ENCODE peak calls at places on chromosomes 13 and 19, in eight cellular contexts. Z is H1, V is K562, U is SK-N-MC, N is SK-N-SH, W is HCT116, G is GM12878, I is HepG2. T is an unnamed sample.

GRCh38 chr19:46955114-46955812 is 64.4 kb upstream of the NPAS1 start:
- DNase-seq in Z (no peak), V (peak; percentile 58), U (peak; percentile 37), N (no peak), W (no peak), G (no peak), I (peak; percentile 27), T (peak; percentile 75)

GRCh38 chr19:23799321-23799720 is 40.6 kb upstream of the ZNF681 start:
- DNase-seq in Z (no peak), V (no peak), U (no peak), N (no peak), W (no peak), G (peak; percentile 5), I (no peak), T (no peak)

GRCh38 chr19:30518965-30519606 is 146.9 kb downstream of the ZNF536 start:
- DNase-seq in Z (no peak), V (no peak), U (no peak), N (no peak), W (no peak), G (no peak), I (no peak), T (no peak)

GRCh38 chr13:68940049-68940448 is 1167.6 kb upstream of the ATXN8OS start:
- DNase-seq in Z (no peak), V (no peak), U (no peak), N (no peak), W (no peak), G (no peak), I (no peak), T (no peak)

GRCh38 chr19:37954421-37954874 is 47.4 kb downstream of the SIPA1L3 start:
- DNase-seq in Z (no peak), V (no peak), U (no peak), N (no peak), W (no peak), G (no peak), I (no peak), T (no peak)

GRCh38 chr19:10209305-10209704 is 14.6 kb upstream of the DNMT1 start:
- DNase-seq in Z (no peak), V (no peak), U (no peak), N (no peak), W (no peak), G (no peak), I (no peak), T (no peak)

GRCh38 chr13:44474122-44474910 is 100.7 kb downstream of the SERP2 start:
- DNase-seq in Z (no peak), V (no peak), U (no peak), N (no peak), W (peak; percentile 75), G (no peak), I (peak; percentile 3), T (peak; percentile 24)

GRCh38 chr19:45817725-45818301 is 2.7 kb upstream of the RSPH6A start:
- DNase-seq in Z (no peak), V (no peak), U (no peak), N (peak; percentile 58), W (no peak), G (no peak), I (no peak), T (no peak)

GRCh38 chr13:27621366-27622101 is at the start of gene POLR1D:
- DNase-seq in Z (peak; percentile 63), V (peak; percentile 84), U (no peak), N (peak; percentile 91), W (peak; percentile 77), G (peak; percentile 41), I (peak; percentile 77), T (peak; percentile 71)

GRCh38 chr19:39416626-39417120 is 4.2 kb downstream of the PLEKHG2 start:
- DNase-seq in Z (no peak), V (no peak), U (no peak), N (no peak), W (no peak), G (no peak), I (no peak), T (no peak)

GRCh38 chr13:82477436-82477835 is 1404.8 kb downstream of the SLITRK1 start:
- DNase-seq in Z (no peak), V (no peak), U (no peak), N (no peak), W (no peak), G (no peak), I (no peak), T (no peak)

GRCh38 chr13:75872970-75873369 is 236.8 kb downstream of the LMO7 start:
- DNase-seq in Z (no peak), V (no peak), U (no peak), N (no peak), W (no peak), G (no peak), I (no peak), T (no peak)

GRCh38 chr13:75871059-75871458 is 234.9 kb downstream of the LMO7 start:
- DNase-seq in Z (no peak), V (no peak), U (no peak), N (no peak), W (no peak), G (no peak), I (no peak), T (no peak)

GRCh38 chr13:75869981-75870380 is 233.9 kb downstream of the LMO7 start:
- DNase-seq in Z (no peak), V (no peak), U (no peak), N (no peak), W (no peak), G (no peak), I (no peak), T (no peak)

GRCh38 chr13:75867718-75868117 is 231.6 kb downstream of the LMO7 start:
- DNase-seq in Z (no peak), V (no peak), U (no peak), N (no peak), W (no peak), G (no peak), I (no peak), T (no peak)

GRCh38 chr13:75870397-75870801 is 234.3 kb downstream of the LMO7 start:
- DNase-seq in Z (no peak), V (peak; percentile 12), U (no peak), N (peak; percentile 46), W (no peak), G (no peak), I (no peak), T (peak; percentile 36)
- H3K4me3 ChIP-seq in Z (no peak overlapping the region), V (no peak overlapping the region), U (peak overlapping the region; percentile 74), N (peak overlapping the region; percentile 48), W (no peak overlapping the region), G (no peak overlapping the region), I (peak overlapping the region; percentile 66), T (peak overlapping the region; percentile 28)

GRCh38 chr13:52837850-52838249 is 10.6 kb downstream of the PCDH8 start:
- DNase-seq in Z (no peak), V (no peak), U (no peak), N (no peak), W (no peak), G (no peak), I (no peak), T (no peak)

GRCh38 chr13:52832268-52832667 is 16.2 kb downstream of the PCDH8 start:
- DNase-seq in Z (no peak), V (no peak), U (no peak), N (no peak), W (no peak), G (no peak), I (no peak), T (no peak)

GRCh38 chr13:52830946-52831345 is 17.5 kb downstream of the PCDH8 start:
- DNase-seq in Z (no peak), V (no peak), U (no peak), N (no peak), W (no peak), G (no peak), I (no peak), T (no peak)

GRCh38 chr13:52835071-52835793 is 13.2 kb downstream of the PCDH8 start:
- DNase-seq in Z (no peak), V (no peak), U (no peak), N (peak; percentile 54), W (no peak), G (no peak), I (no peak), T (no peak)

DNA sequence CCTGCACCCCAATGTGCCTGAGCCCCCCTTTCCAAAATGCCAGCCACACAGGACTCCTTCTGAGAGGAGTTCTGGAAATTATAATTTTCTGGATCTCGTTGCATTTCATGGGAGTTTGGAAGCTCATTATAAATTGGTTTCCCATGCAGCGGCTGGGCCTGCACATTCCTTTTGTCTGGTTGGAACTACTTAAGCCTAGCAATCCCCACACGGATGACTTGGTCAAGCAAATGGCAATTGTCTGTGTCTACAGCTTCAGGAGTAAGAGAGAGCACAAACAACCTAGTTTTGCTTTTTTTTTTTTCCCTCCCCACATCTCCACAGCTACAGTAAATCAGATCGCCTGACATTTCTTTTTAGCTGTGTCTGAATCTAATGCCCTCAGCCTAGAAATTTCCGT is 15.2 kb downstream of the PCDH8 start:
- DNase-seq in Z (no peak), V (no peak), U (no peak), N (no peak), W (no peak), G (no peak), I (no peak), T (no peak)
- TF ChIP-seq POLR2AphosphoS5 in Z (no peak), V (no peak), U (no peak), N (no peak), W (no peak), G (no peak), I (no peak), T (no peak)

DNA sequence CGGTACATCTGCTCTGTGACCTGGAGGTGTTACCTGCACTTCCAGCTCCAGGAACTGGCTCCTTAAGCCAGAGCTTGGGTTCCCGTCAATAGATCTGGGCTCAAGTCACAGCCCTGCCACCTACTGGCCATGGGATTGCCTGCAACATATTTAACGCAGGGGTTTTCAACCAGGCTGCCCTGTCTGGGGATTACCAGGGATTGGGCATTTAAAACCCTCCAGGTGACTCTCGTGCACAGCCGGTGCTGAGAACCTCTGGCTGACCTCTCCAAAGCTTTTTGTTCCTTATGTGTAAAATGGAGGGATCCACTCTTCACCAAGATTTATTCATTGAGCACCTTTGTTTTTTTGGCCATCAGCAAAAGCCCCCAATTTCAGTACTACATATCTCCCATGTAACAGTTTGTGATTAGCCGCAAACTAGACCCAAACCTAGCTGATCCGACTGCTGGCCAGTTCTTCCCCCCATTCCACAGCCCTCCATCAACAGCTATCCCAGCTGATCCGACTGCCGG is 76.6 kb upstream of the STK24 start:
- DNase-seq in Z (peak; percentile 77), V (peak; percentile 68), U (peak; percentile 32), N (peak; percentile 84), W (peak; percentile 85), G (peak; percentile 39), I (peak; percentile 63), T (peak; percentile 78)
- H3K9ac ChIP-seq in Z (no peak overlapping the region), V (no peak overlapping the region), U (no peak overlapping the region), N (no peak overlapping the region), W (no peak overlapping the region), G (no peak overlapping the region), I (no peak overlapping the region), T (no peak overlapping the region)

GRCh38 chr19:541699-542098 is 2.2 kb upstream of the GZMM start:
- DNase-seq in Z (no peak), V (no peak), U (no peak), N (no peak), W (no peak), G (no peak), I (no peak), T (no peak)
- H3K4me3 ChIP-seq in Z (no peak overlapping the region), V (no peak overlapping the region), U (no peak overlapping the region), N (no peak overlapping the region), W (no peak overlapping the region), G (no peak overlapping the region), I (no peak overlapping the region), T (no peak overlapping the region)

GRCh38 chr19:49983645-49984229 is 22.8 kb upstream of the SIGLEC11 start:
- DNase-seq in Z (no peak), V (peak; percentile 83), U (no peak), N (peak; percentile 79), W (peak; percentile 26), G (peak; percentile 19), I (peak; percentile 58), T (peak; percentile 38)
- TF ChIP-seq POLR2AphosphoS5 in Z (no peak), V (no peak), U (no peak), N (no peak), W (no peak), G (no peak), I (no peak), T (peak; percentile 15)

T was measured in endothelial cell of umbilical vein.